ENCODE peak calls at places on chromosomes 16 and 17, in seven cellular contexts. One of them, this sample, is unnamed.

GRCh38 chr17:83056583-83057396 is 22.6 kb upstream of the METRNL start:
- DNase-seq in effector CD4-positive, alpha-beta T cell: no peak
- DNase-seq in NCI-H1048: no peak
- DNase-seq in AG04449: no peak
- DNase-seq in H54: no peak
- DNase-seq in cardiac fibroblast: no peak
- DNase-seq in HTR-8/SVneo: no peak
- DNase-seq in this sample: no peak

GRCh38 chr17:16013943-16014407 is 14.4 kb downstream of the TTC19 start:
- DNase-seq in effector CD4-positive, alpha-beta T cell: no peak
- DNase-seq in NCI-H1048: no peak
- DNase-seq in AG04449: peak
- DNase-seq in H54: no peak
- DNase-seq in cardiac fibroblast: peak
- DNase-seq in HTR-8/SVneo: peak
- DNase-seq in this sample: peak

GRCh38 chr16:64397945-64398508 is 723.8 kb downstream of the CDH11 start:
- DNase-seq in effector CD4-positive, alpha-beta T cell: no peak
- DNase-seq in NCI-H1048: no peak
- DNase-seq in AG04449: no peak
- DNase-seq in H54: no peak
- DNase-seq in cardiac fibroblast: peak
- DNase-seq in HTR-8/SVneo: no peak
- DNase-seq in this sample: no peak

GRCh38 chr16:8937803-8938202 is 25.9 kb downstream of the USP7 start:
- DNase-seq in effector CD4-positive, alpha-beta T cell: no peak
- DNase-seq in NCI-H1048: no peak
- DNase-seq in AG04449: no peak
- DNase-seq in H54: no peak
- DNase-seq in cardiac fibroblast: no peak
- DNase-seq in HTR-8/SVneo: no peak
- DNase-seq in this sample: no peak

GRCh38 chr17:77494664-77495435 is 354.1 kb downstream of the SEC14L1 start:
- DNase-seq in effector CD4-positive, alpha-beta T cell: peak
- DNase-seq in NCI-H1048: no peak
- DNase-seq in AG04449: no peak
- DNase-seq in H54: peak
- DNase-seq in cardiac fibroblast: peak
- DNase-seq in HTR-8/SVneo: peak
- DNase-seq in this sample: peak

GRCh38 chr17:68709995-68710780 is 109.0 kb upstream of the FAM20A start:
- DNase-seq in effector CD4-positive, alpha-beta T cell: no peak
- DNase-seq in NCI-H1048: no peak
- DNase-seq in AG04449: peak
- DNase-seq in H54: no peak
- DNase-seq in cardiac fibroblast: peak
- DNase-seq in HTR-8/SVneo: no peak
- DNase-seq in this sample: no peak

GRCh38 chr17:44776628-44777393 is 18.0 kb downstream of the ADAM11 start:
- DNase-seq in effector CD4-positive, alpha-beta T cell: no peak
- DNase-seq in NCI-H1048: no peak
- DNase-seq in AG04449: no peak
- DNase-seq in H54: no peak
- DNase-seq in cardiac fibroblast: no peak
- DNase-seq in HTR-8/SVneo: no peak
- DNase-seq in this sample: no peak

GRCh38 chr17:59519132-59519531 is 46.3 kb upstream of the DHX40 start:
- DNase-seq in effector CD4-positive, alpha-beta T cell: no peak
- DNase-seq in NCI-H1048: no peak
- DNase-seq in AG04449: no peak
- DNase-seq in H54: no peak
- DNase-seq in cardiac fibroblast: no peak
- DNase-seq in HTR-8/SVneo: no peak
- DNase-seq in this sample: no peak

GRCh38 chr17:73589096-73589980 is 54.9 kb downstream of the SDK2 start:
- DNase-seq in effector CD4-positive, alpha-beta T cell: no peak
- DNase-seq in NCI-H1048: no peak
- DNase-seq in AG04449: no peak
- DNase-seq in H54: no peak
- DNase-seq in cardiac fibroblast: no peak
- DNase-seq in HTR-8/SVneo: no peak
- DNase-seq in this sample: no peak

GRCh38 chr17:187130-187529 is 5.7 kb upstream of the DOC2B start:
- DNase-seq in effector CD4-positive, alpha-beta T cell: no peak
- DNase-seq in NCI-H1048: no peak
- DNase-seq in AG04449: no peak
- DNase-seq in H54: no peak
- DNase-seq in cardiac fibroblast: no peak
- DNase-seq in HTR-8/SVneo: no peak
- DNase-seq in this sample: no peak

GRCh38 chr16:89970011-89970410 is 21.5 kb downstream of the DEF8 start:
- DNase-seq in effector CD4-positive, alpha-beta T cell: no peak
- DNase-seq in NCI-H1048: no peak
- DNase-seq in AG04449: no peak
- DNase-seq in H54: no peak
- DNase-seq in cardiac fibroblast: no peak
- DNase-seq in HTR-8/SVneo: no peak
- DNase-seq in this sample: no peak

GRCh38 chr16:70750893-70751467 is 50.0 kb downstream of the VAC14 start:
- DNase-seq in effector CD4-positive, alpha-beta T cell: no peak
- DNase-seq in NCI-H1048: no peak
- DNase-seq in AG04449: peak
- DNase-seq in H54: peak
- DNase-seq in cardiac fibroblast: peak
- DNase-seq in HTR-8/SVneo: peak
- DNase-seq in this sample: no peak

GRCh38 chr17:60577147-60577925 is 22.7 kb upstream of the PPM1D start:
- DNase-seq in effector CD4-positive, alpha-beta T cell: no peak
- DNase-seq in NCI-H1048: no peak
- DNase-seq in AG04449: no peak
- DNase-seq in H54: no peak
- DNase-seq in cardiac fibroblast: peak
- DNase-seq in HTR-8/SVneo: no peak
- DNase-seq in this sample: no peak

GRCh38 chr16:31127182-31127581 is 8.3 kb downstream of the PRSS8 start:
- DNase-seq in effector CD4-positive, alpha-beta T cell: no peak
- DNase-seq in NCI-H1048: no peak
- DNase-seq in AG04449: no peak
- DNase-seq in H54: no peak
- DNase-seq in cardiac fibroblast: no peak
- DNase-seq in HTR-8/SVneo: no peak
- DNase-seq in this sample: no peak

GRCh38 chr17:7019839-7020519 is 2.9 kb upstream of the BCL6B start:
- DNase-seq in effector CD4-positive, alpha-beta T cell: no peak
- DNase-seq in NCI-H1048: no peak
- DNase-seq in AG04449: no peak
- DNase-seq in H54: peak
- DNase-seq in cardiac fibroblast: peak
- DNase-seq in HTR-8/SVneo: no peak
- DNase-seq in this sample: no peak

GRCh38 chr16:12906271-12906670 is 4.9 kb downstream of the SHISA9 start:
- DNase-seq in effector CD4-positive, alpha-beta T cell: no peak
- DNase-seq in NCI-H1048: no peak
- DNase-seq in AG04449: no peak
- DNase-seq in H54: no peak
- DNase-seq in cardiac fibroblast: no peak
- DNase-seq in HTR-8/SVneo: no peak
- DNase-seq in this sample: no peak

GRCh38 chr16:75198135-75198600 is 8.8 kb downstream of the CTRB2 start:
- DNase-seq in effector CD4-positive, alpha-beta T cell: no peak
- DNase-seq in NCI-H1048: no peak
- DNase-seq in AG04449: no peak
- DNase-seq in H54: no peak
- DNase-seq in cardiac fibroblast: peak
- DNase-seq in HTR-8/SVneo: no peak
- DNase-seq in this sample: no peak

GRCh38 chr16:49776085-49776501 is 79.8 kb downstream of the ZNF423 start:
- DNase-seq in effector CD4-positive, alpha-beta T cell: no peak
- DNase-seq in NCI-H1048: no peak
- DNase-seq in AG04449: no peak
- DNase-seq in H54: no peak
- DNase-seq in cardiac fibroblast: peak
- DNase-seq in HTR-8/SVneo: no peak
- DNase-seq in this sample: no peak

GRCh38 chr16:30054959-30055553 is 10.5 kb upstream of the ALDOA start:
- DNase-seq in effector CD4-positive, alpha-beta T cell: no peak
- DNase-seq in NCI-H1048: no peak
- DNase-seq in AG04449: no peak
- DNase-seq in H54: no peak
- DNase-seq in cardiac fibroblast: no peak
- DNase-seq in HTR-8/SVneo: no peak
- DNase-seq in this sample: no peak

GRCh38 chr17:63035695-63036094 is 69.7 kb downstream of the TANC2 start:
- DNase-seq in effector CD4-positive, alpha-beta T cell: no peak
- DNase-seq in NCI-H1048: no peak
- DNase-seq in AG04449: no peak
- DNase-seq in H54: no peak
- DNase-seq in cardiac fibroblast: peak
- DNase-seq in HTR-8/SVneo: no peak
- DNase-seq in this sample: no peak

GRCh38 chr16:8931864-8932263 is 31.8 kb downstream of the USP7 start:
- DNase-seq in effector CD4-positive, alpha-beta T cell: peak
- DNase-seq in NCI-H1048: no peak
- DNase-seq in AG04449: no peak
- DNase-seq in H54: no peak
- DNase-seq in cardiac fibroblast: peak
- DNase-seq in HTR-8/SVneo: peak
- DNase-seq in this sample: no peak

GRCh38 chr17:77227461-77228223 is 86.9 kb downstream of the SEC14L1 start:
- DNase-seq in effector CD4-positive, alpha-beta T cell: no peak
- DNase-seq in NCI-H1048: no peak
- DNase-seq in AG04449: no peak
- DNase-seq in H54: no peak
- DNase-seq in cardiac fibroblast: no peak
- DNase-seq in HTR-8/SVneo: no peak
- DNase-seq in this sample: no peak

GRCh38 chr17:46044286-46044928 is 45.4 kb downstream of the STH start:
- DNase-seq in effector CD4-positive, alpha-beta T cell: peak
- DNase-seq in NCI-H1048: peak
- DNase-seq in AG04449: peak
- DNase-seq in H54: peak
- DNase-seq in cardiac fibroblast: peak
- DNase-seq in HTR-8/SVneo: peak
- DNase-seq in this sample: peak

GRCh38 chr16:56558024-56558747 is 6.7 kb upstream of the MT4 start:
- DNase-seq in effector CD4-positive, alpha-beta T cell: no peak
- DNase-seq in NCI-H1048: no peak
- DNase-seq in AG04449: peak
- DNase-seq in H54: peak
- DNase-seq in cardiac fibroblast: peak
- DNase-seq in HTR-8/SVneo: peak
- DNase-seq in this sample: peak

GRCh38 chr17:82126479-82127314 is 28.7 kb upstream of the FASN start:
- DNase-seq in effector CD4-positive, alpha-beta T cell: peak
- DNase-seq in NCI-H1048: no peak
- DNase-seq in AG04449: no peak
- DNase-seq in H54: no peak
- DNase-seq in cardiac fibroblast: no peak
- DNase-seq in HTR-8/SVneo: no peak
- DNase-seq in this sample: no peak

GRCh38 chr16:78194948-78195347 is 95.5 kb downstream of the WWOX start:
- DNase-seq in effector CD4-positive, alpha-beta T cell: no peak
- DNase-seq in NCI-H1048: no peak
- DNase-seq in AG04449: no peak
- DNase-seq in H54: no peak
- DNase-seq in cardiac fibroblast: no peak
- DNase-seq in HTR-8/SVneo: no peak
- DNase-seq in this sample: no peak

GRCh38 chr17:57675988-57676387 is 69.1 kb downstream of the CCDC182 start:
- DNase-seq in effector CD4-positive, alpha-beta T cell: no peak
- DNase-seq in NCI-H1048: no peak
- DNase-seq in AG04449: no peak
- DNase-seq in H54: no peak
- DNase-seq in cardiac fibroblast: no peak
- DNase-seq in HTR-8/SVneo: no peak
- DNase-seq in this sample: no peak

GRCh38 chr16:67902831-67903230 is 9.8 kb downstream of the PSKH1 start:
- DNase-seq in effector CD4-positive, alpha-beta T cell: no peak
- DNase-seq in NCI-H1048: no peak
- DNase-seq in AG04449: no peak
- DNase-seq in H54: no peak
- DNase-seq in cardiac fibroblast: no peak
- DNase-seq in HTR-8/SVneo: no peak
- DNase-seq in this sample: no peak

GRCh38 chr17:48181653-48182052 is 74.1 kb downstream of the SNX11 start:
- DNase-seq in effector CD4-positive, alpha-beta T cell: no peak
- DNase-seq in NCI-H1048: no peak
- DNase-seq in AG04449: no peak
- DNase-seq in H54: no peak
- DNase-seq in cardiac fibroblast: peak
- DNase-seq in HTR-8/SVneo: peak
- DNase-seq in this sample: no peak

GRCh38 chr16:12184419-12184831 is 207.9 kb downstream of the SNX29 start:
- DNase-seq in effector CD4-positive, alpha-beta T cell: no peak
- DNase-seq in NCI-H1048: no peak
- DNase-seq in AG04449: no peak
- DNase-seq in H54: no peak
- DNase-seq in cardiac fibroblast: no peak
- DNase-seq in HTR-8/SVneo: no peak
- DNase-seq in this sample: no peak

GRCh38 chr17:34615326-34615725 is 35.9 kb downstream of the TMEM132E start:
- DNase-seq in effector CD4-positive, alpha-beta T cell: no peak
- DNase-seq in NCI-H1048: no peak
- DNase-seq in AG04449: no peak
- DNase-seq in H54: no peak
- DNase-seq in cardiac fibroblast: no peak
- DNase-seq in HTR-8/SVneo: no peak
- DNase-seq in this sample: no peak

GRCh38 chr17:47955497-47956461 is 1.9 kb downstream of the PRR15L start:
- DNase-seq in effector CD4-positive, alpha-beta T cell: no peak
- DNase-seq in NCI-H1048: no peak
- DNase-seq in AG04449: no peak
- DNase-seq in H54: no peak
- DNase-seq in cardiac fibroblast: no peak
- DNase-seq in HTR-8/SVneo: no peak
- DNase-seq in this sample: no peak

GRCh38 chr17:21131090-21131616 is 4.4 kb downstream of the DHRS7B start:
- DNase-seq in effector CD4-positive, alpha-beta T cell: no peak
- DNase-seq in NCI-H1048: no peak
- DNase-seq in AG04449: no peak
- DNase-seq in H54: no peak
- DNase-seq in cardiac fibroblast: peak
- DNase-seq in HTR-8/SVneo: no peak
- DNase-seq in this sample: no peak

GRCh38 chr17:80510132-80510531 is 33.7 kb upstream of the NPTX1 start:
- DNase-seq in effector CD4-positive, alpha-beta T cell: no peak
- DNase-seq in NCI-H1048: no peak
- DNase-seq in AG04449: no peak
- DNase-seq in H54: no peak
- DNase-seq in cardiac fibroblast: no peak
- DNase-seq in HTR-8/SVneo: no peak
- DNase-seq in this sample: no peak

GRCh38 chr16:22816475-22816874 is 2.5 kb downstream of the HS3ST2 start:
- DNase-seq in effector CD4-positive, alpha-beta T cell: no peak
- DNase-seq in NCI-H1048: no peak
- DNase-seq in AG04449: no peak
- DNase-seq in H54: peak
- DNase-seq in cardiac fibroblast: no peak
- DNase-seq in HTR-8/SVneo: no peak
- DNase-seq in this sample: no peak

GRCh38 chr17:82314721-82315605 is 2.4 kb downstream of the CD7 start:
- DNase-seq in effector CD4-positive, alpha-beta T cell: no peak
- DNase-seq in NCI-H1048: no peak
- DNase-seq in AG04449: no peak
- DNase-seq in H54: no peak
- DNase-seq in cardiac fibroblast: no peak
- DNase-seq in HTR-8/SVneo: no peak
- DNase-seq in this sample: no peak

GRCh38 chr17:49381033-49381432 is 19.0 kb upstream of the ZNF652 start:
- DNase-seq in effector CD4-positive, alpha-beta T cell: no peak
- DNase-seq in NCI-H1048: no peak
- DNase-seq in AG04449: no peak
- DNase-seq in H54: no peak
- DNase-seq in cardiac fibroblast: no peak
- DNase-seq in HTR-8/SVneo: no peak
- DNase-seq in this sample: no peak

This sample was measured in HS-5.